ENCODE peak calls at places on chromosomes 6 and 20, in six cellular contexts. One of them, this sample, is unnamed.
A peak's percentile ranks its signal among the peaks of the same experiment; 100 is the strongest.

GRCh38 chr6:165889636-165890403 is 226.8 kb upstream of the PDE10A start:
- DNase-seq in A172: peak; percentile 29
- DNase-seq in SHP77: peak; percentile 23
- DNase-seq in NCI-H446 treated with DMSO at 0.1 percent for 48 hours: no peak
- DNase-seq in left cardiac atrium: no peak
- DNase-seq in skeletal muscle cell: no peak
- DNase-seq in this sample: no peak

GRCh38 chr20:34065260-34065659 is 46.8 kb downstream of the EIF2S2 start:
- DNase-seq in A172: peak; percentile 72
- DNase-seq in SHP77: no peak
- DNase-seq in NCI-H446 treated with DMSO at 0.1 percent for 48 hours: no peak
- DNase-seq in left cardiac atrium: no peak
- DNase-seq in skeletal muscle cell: no peak
- DNase-seq in this sample: no peak

GRCh38 chr20:49281059-49281912 is 3.4 kb upstream of the ZNFX1 start:
- DNase-seq in A172: peak; percentile 32
- DNase-seq in SHP77: no peak
- DNase-seq in NCI-H446 treated with DMSO at 0.1 percent for 48 hours: no peak
- DNase-seq in left cardiac atrium: no peak
- DNase-seq in skeletal muscle cell: no peak
- DNase-seq in this sample: no peak

GRCh38 chr6:114068119-114068518 is 97.2 kb upstream of the HDAC2 start:
- DNase-seq in A172: no peak
- DNase-seq in SHP77: no peak
- DNase-seq in NCI-H446 treated with DMSO at 0.1 percent for 48 hours: no peak
- DNase-seq in left cardiac atrium: no peak
- DNase-seq in skeletal muscle cell: no peak
- DNase-seq in this sample: no peak

GRCh38 chr6:56733298-56733697 is 90.6 kb upstream of the DST start:
- DNase-seq in A172: no peak
- DNase-seq in SHP77: no peak
- DNase-seq in NCI-H446 treated with DMSO at 0.1 percent for 48 hours: no peak
- DNase-seq in left cardiac atrium: no peak
- DNase-seq in skeletal muscle cell: no peak
- DNase-seq in this sample: no peak

GRCh38 chr6:90663873-90664272 is 77.0 kb upstream of the MAP3K7 start:
- DNase-seq in A172: no peak
- DNase-seq in SHP77: no peak
- DNase-seq in NCI-H446 treated with DMSO at 0.1 percent for 48 hours: no peak
- DNase-seq in left cardiac atrium: no peak
- DNase-seq in skeletal muscle cell: no peak
- DNase-seq in this sample: no peak

GRCh38 chr6:151680846-151681425 is 126.5 kb upstream of the ESR1 start:
- DNase-seq in A172: no peak
- DNase-seq in SHP77: no peak
- DNase-seq in NCI-H446 treated with DMSO at 0.1 percent for 48 hours: no peak
- DNase-seq in left cardiac atrium: no peak
- DNase-seq in skeletal muscle cell: no peak
- DNase-seq in this sample: no peak

GRCh38 chr20:25532971-25533391 is 52.4 kb downstream of the NINL start:
- DNase-seq in A172: no peak
- DNase-seq in SHP77: no peak
- DNase-seq in NCI-H446 treated with DMSO at 0.1 percent for 48 hours: no peak
- DNase-seq in left cardiac atrium: no peak
- DNase-seq in skeletal muscle cell: no peak
- DNase-seq in this sample: no peak

GRCh38 chr6:31075528-31075927 is 36.8 kb downstream of the C6orf15 start:
- DNase-seq in A172: peak; percentile 8
- DNase-seq in SHP77: no peak
- DNase-seq in NCI-H446 treated with DMSO at 0.1 percent for 48 hours: no peak
- DNase-seq in left cardiac atrium: no peak
- DNase-seq in skeletal muscle cell: peak; percentile 73
- DNase-seq in this sample: no peak

GRCh38 chr20:56328861-56329260 is 29.9 kb upstream of the FAM210B start:
- DNase-seq in A172: peak; percentile 7
- DNase-seq in SHP77: no peak
- DNase-seq in NCI-H446 treated with DMSO at 0.1 percent for 48 hours: no peak
- DNase-seq in left cardiac atrium: no peak
- DNase-seq in skeletal muscle cell: no peak
- DNase-seq in this sample: no peak

GRCh38 chr20:61118429-61119224 is 133.4 kb upstream of the CDH4 start:
- DNase-seq in A172: peak; percentile 79
- DNase-seq in SHP77: no peak
- DNase-seq in NCI-H446 treated with DMSO at 0.1 percent for 48 hours: no peak
- DNase-seq in left cardiac atrium: no peak
- DNase-seq in skeletal muscle cell: peak; percentile 90
- DNase-seq in this sample: no peak

GRCh38 chr20:57392512-57393271 is 1.5 kb downstream of the RBM38 start:
- DNase-seq in A172: no peak
- DNase-seq in SHP77: no peak
- DNase-seq in NCI-H446 treated with DMSO at 0.1 percent for 48 hours: no peak
- DNase-seq in left cardiac atrium: peak; percentile 69
- DNase-seq in skeletal muscle cell: no peak
- DNase-seq in this sample: no peak

GRCh38 chr6:52937908-52938307 is 28.4 kb upstream of the GSTA3 start:
- DNase-seq in A172: peak; percentile 17
- DNase-seq in SHP77: no peak
- DNase-seq in NCI-H446 treated with DMSO at 0.1 percent for 48 hours: no peak
- DNase-seq in left cardiac atrium: no peak
- DNase-seq in skeletal muscle cell: no peak
- DNase-seq in this sample: no peak

GRCh38 chr20:52497731-52498130 is 306.2 kb upstream of the ZFP64 start:
- DNase-seq in A172: peak; percentile 41
- DNase-seq in SHP77: no peak
- DNase-seq in NCI-H446 treated with DMSO at 0.1 percent for 48 hours: no peak
- DNase-seq in left cardiac atrium: no peak
- DNase-seq in skeletal muscle cell: no peak
- DNase-seq in this sample: no peak

GRCh38 chr6:10163159-10163962 is 251.5 kb downstream of the TFAP2A start:
- DNase-seq in A172: no peak
- DNase-seq in SHP77: peak; percentile 26
- DNase-seq in NCI-H446 treated with DMSO at 0.1 percent for 48 hours: no peak
- DNase-seq in left cardiac atrium: no peak
- DNase-seq in skeletal muscle cell: no peak
- DNase-seq in this sample: no peak

GRCh38 chr20:58843128-58843556 is 7.6 kb downstream of the GNAS-AS1 start:
- DNase-seq in A172: no peak
- DNase-seq in SHP77: no peak
- DNase-seq in NCI-H446 treated with DMSO at 0.1 percent for 48 hours: no peak
- DNase-seq in left cardiac atrium: no peak
- DNase-seq in skeletal muscle cell: no peak
- DNase-seq in this sample: no peak

GRCh38 chr6:74931567-74931966 is 274.3 kb downstream of the COL12A1 start:
- DNase-seq in A172: peak; percentile 4
- DNase-seq in SHP77: no peak
- DNase-seq in NCI-H446 treated with DMSO at 0.1 percent for 48 hours: no peak
- DNase-seq in left cardiac atrium: no peak
- DNase-seq in skeletal muscle cell: peak; percentile 73
- DNase-seq in this sample: no peak

GRCh38 chr20:41275181-41275793 is 42.2 kb downstream of the ZHX3 start:
- DNase-seq in A172: no peak
- DNase-seq in SHP77: no peak
- DNase-seq in NCI-H446 treated with DMSO at 0.1 percent for 48 hours: no peak
- DNase-seq in left cardiac atrium: no peak
- DNase-seq in skeletal muscle cell: no peak
- DNase-seq in this sample: no peak

GRCh38 chr20:33713865-33714367 is 6.2 kb downstream of the PXMP4 start:
- DNase-seq in A172: no peak
- DNase-seq in SHP77: no peak
- DNase-seq in NCI-H446 treated with DMSO at 0.1 percent for 48 hours: no peak
- DNase-seq in left cardiac atrium: no peak
- DNase-seq in skeletal muscle cell: no peak
- DNase-seq in this sample: no peak

GRCh38 chr20:18957328-18957727 is 143.7 kb downstream of the SCP2D1 start:
- DNase-seq in A172: no peak
- DNase-seq in SHP77: no peak
- DNase-seq in NCI-H446 treated with DMSO at 0.1 percent for 48 hours: no peak
- DNase-seq in left cardiac atrium: no peak
- DNase-seq in skeletal muscle cell: no peak
- DNase-seq in this sample: no peak

GRCh38 chr20:62369508-62370114 is 2.5 kb upstream of the LAMA5 start:
- DNase-seq in A172: peak; percentile 85
- DNase-seq in SHP77: no peak
- DNase-seq in NCI-H446 treated with DMSO at 0.1 percent for 48 hours: no peak
- DNase-seq in left cardiac atrium: no peak
- DNase-seq in skeletal muscle cell: no peak
- DNase-seq in this sample: no peak

This sample was measured in ovary.